ENCODE peak calls at places on chromosomes 11 and 22, in six cellular contexts. F is HCEC 1CT; V is activated T-cell treated with anti-CD3 and anti-CD28 coated beads for 4 hours; X is stimulated activated CD4-positive, alpha-beta T cell treated with anti-CD3 and anti-CD28 coated beads, Interleukin-12 subunit alpha, Interleukin-12 subunit beta, amount 100 ng/mL, for 4 hours; W is Ammon's horn; S is hippocampal formation. L is an unnamed sample.

GRCh38 chr11:72349053-72349452 is 85.3 kb downstream of the CLPB start:
- DNase-seq in F (no peak), V (no peak), X (no peak), W (no peak), S (no peak), L (no peak)

GRCh38 chr11:82980292-82980691 is 78.8 kb downstream of the DDIAS start:
- DNase-seq in F (peak; percentile 90), V (no peak), X (no peak), W (no peak), S (no peak), L (no peak)

GRCh38 chr11:15341587-15341986 is 226.9 kb downstream of the INSC start:
- DNase-seq in F (no peak), V (no peak), X (no peak), W (no peak), S (no peak), L (no peak)

GRCh38 chr22:29917052-29917902 is 34.3 kb downstream of the MTMR3 start:
- DNase-seq in F (no peak), V (no peak), X (no peak), W (peak; percentile 20), S (no peak), L (no peak)

GRCh38 chr11:1153105-1153950 is 4.4 kb upstream of the MUC5AC start:
- DNase-seq in F (no peak), V (no peak), X (no peak), W (no peak), S (no peak), L (no peak)

GRCh38 chr11:96045622-96046456 is 121.9 kb upstream of the MTMR2 start:
- DNase-seq in F (no peak), V (no peak), X (no peak), W (peak; percentile 77), S (peak; percentile 28), L (no peak)

GRCh38 chr22:46697811-46698515 is 40.1 kb downstream of the CERK start:
- DNase-seq in F (no peak), V (no peak), X (no peak), W (no peak), S (no peak), L (no peak)

GRCh38 chr11:92838655-92839334 is 130.7 kb upstream of the MTNR1B start:
- DNase-seq in F (no peak), V (no peak), X (no peak), W (no peak), S (no peak), L (no peak)

GRCh38 chr22:23898006-23898974 is 4.1 kb downstream of the MIF start:
- DNase-seq in F (no peak), V (no peak), X (no peak), W (peak; percentile 49), S (peak; percentile 19), L (no peak)

GRCh38 chr22:42388130-42388797 is 43.9 kb downstream of the NFAM1 start:
- DNase-seq in F (no peak), V (no peak), X (no peak), W (peak; percentile 79), S (no peak), L (peak; percentile 85)

GRCh38 chr11:46055371-46055770 is 65.9 kb downstream of the PHF21A start:
- DNase-seq in F (peak; percentile 25), V (no peak), X (no peak), W (no peak), S (no peak), L (no peak)

GRCh38 chr11:75347781-75348613 is 3.5 kb downstream of the ARRB1 start:
- DNase-seq in F (peak; percentile 95), V (no peak), X (no peak), W (no peak), S (no peak), L (no peak)

GRCh38 chr22:29259253-29259899 is 8.4 kb downstream of the RHBDD3 start:
- DNase-seq in F (no peak), V (no peak), X (no peak), W (no peak), S (no peak), L (no peak)

GRCh38 chr22:32353292-32353691 is 4.4 kb upstream of the RFPL3 start:
- DNase-seq in F (no peak), V (no peak), X (no peak), W (no peak), S (no peak), L (no peak)

GRCh38 chr11:61077936-61078335 is 24.4 kb upstream of the CD5 start:
- DNase-seq in F (no peak), V (no peak), X (no peak), W (no peak), S (no peak), L (no peak)

GRCh38 chr11:2368851-2369180 is 8.3 kb upstream of the CD81 start:
- DNase-seq in F (no peak), V (no peak), X (no peak), W (no peak), S (no peak), L (no peak)

GRCh38 chr22:47174096-47174495 is 411.6 kb downstream of the TBC1D22A start:
- DNase-seq in F (no peak), V (no peak), X (no peak), W (no peak), S (no peak), L (peak; percentile 39)

GRCh38 chr11:28999620-29000019 is 891.4 kb downstream of the METTL15 start:
- DNase-seq in F (no peak), V (no peak), X (no peak), W (no peak), S (no peak), L (no peak)

GRCh38 chr11:34256150-34256549 is 101.7 kb downstream of the ABTB2 start:
- DNase-seq in F (no peak), V (no peak), X (no peak), W (no peak), S (no peak), L (no peak)

GRCh38 chr11:104668797-104669463 is 229.3 kb downstream of the CASP12 start:
- DNase-seq in F (peak; percentile 89), V (no peak), X (no peak), W (no peak), S (no peak), L (no peak)